ENCODE peak calls at places on chromosome 5, in four cellular contexts. One of them, this sample, is unnamed. For H3K27me3, the result is how much of the 10 kb centered on the place peaks cover.

GRCh38 chr5:157558089-157558595 is 17.4 kb downstream of the ADAM19 start:
- DNase-seq in neuronal stem cell: no peak
- DNase-seq in neural progenitor cell: no peak
- DNase-seq in SK-N-SH: no peak
- DNase-seq in this sample: no peak

GRCh38 chr5:52988335-52989024 is 672 bp upstream of the ITGA2 start:
- DNase-seq in neural progenitor cell: no peak
- DNase-seq in neuronal stem cell: no peak
- DNase-seq in SK-N-SH: peak
- DNase-seq in this sample: no peak

GRCh38 chr5:99037668-99038067 is 108.9 kb upstream of the CHD1 start:
- DNase-seq in neuronal stem cell: no peak
- DNase-seq in neural progenitor cell: no peak
- DNase-seq in SK-N-SH: no peak
- DNase-seq in this sample: peak

GRCh38 chr5:72015103-72015548 is 92.1 kb upstream of the MAP1B start:
- DNase-seq in neural progenitor cell: no peak
- DNase-seq in SK-N-SH: peak
- DNase-seq in neuronal stem cell: no peak
- DNase-seq in this sample: no peak

GRCh38 chr5:16542275-16542674 is 74.5 kb downstream of the RETREG1 start:
- DNase-seq in neural progenitor cell: no peak
- DNase-seq in neuronal stem cell: no peak
- DNase-seq in SK-N-SH: no peak
- DNase-seq in this sample: no peak

GRCh38 chr5:124744170-124744911 is 2.1 kb downstream of the ZNF608 start:
- DNase-seq in SK-N-SH: no peak
- DNase-seq in neuronal stem cell: no peak
- DNase-seq in neural progenitor cell: no peak
- DNase-seq in this sample: peak

GRCh38 chr5:167639213-167639612 is 652.2 kb upstream of the WWC1 start:
- DNase-seq in neuronal stem cell: no peak
- DNase-seq in neural progenitor cell: no peak
- DNase-seq in SK-N-SH: no peak
- DNase-seq in this sample: no peak

GRCh38 chr5:38473008-38473407 is 83.4 kb downstream of the LIFR start:
- DNase-seq in SK-N-SH: no peak
- DNase-seq in neuronal stem cell: no peak
- DNase-seq in neural progenitor cell: no peak
- DNase-seq in this sample: peak

GRCh38 chr5:80745490-80745889 is 90.7 kb upstream of the DHFR start:
- DNase-seq in neural progenitor cell: no peak
- DNase-seq in neuronal stem cell: no peak
- DNase-seq in SK-N-SH: no peak
- DNase-seq in this sample: no peak

GRCh38 chr5:76733049-76733417 is 17.1 kb downstream of the F2R start:
- DNase-seq in SK-N-SH: no peak
- DNase-seq in neuronal stem cell: no peak
- DNase-seq in neural progenitor cell: no peak
- DNase-seq in this sample: no peak

GRCh38 chr5:149702953-149703646 is 27.0 kb upstream of the PPARGC1B start:
- DNase-seq in neural progenitor cell: no peak
- DNase-seq in SK-N-SH: no peak
- DNase-seq in neuronal stem cell: no peak
- DNase-seq in this sample: no peak

GRCh38 chr5:112691758-112692157 is 45.9 kb upstream of the APC start:
- DNase-seq in neural progenitor cell: peak
- DNase-seq in SK-N-SH: peak
- DNase-seq in neuronal stem cell: no peak
- DNase-seq in this sample: peak

GRCh38 chr5:102368392-102368791 is 72.3 kb upstream of the SLCO4C1 start:
- DNase-seq in neuronal stem cell: no peak
- DNase-seq in neural progenitor cell: no peak
- DNase-seq in SK-N-SH: no peak
- DNase-seq in this sample: no peak

GRCh38 chr5:167652690-167653089 is 638.8 kb upstream of the WWC1 start:
- DNase-seq in SK-N-SH: no peak
- DNase-seq in neuronal stem cell: no peak
- DNase-seq in neural progenitor cell: no peak
- DNase-seq in this sample: no peak

GRCh38 chr5:105146867-105147266 is 1584.3 kb upstream of the NUDT12 start:
- DNase-seq in neural progenitor cell: no peak
- DNase-seq in neuronal stem cell: no peak
- DNase-seq in SK-N-SH: no peak
- DNase-seq in this sample: no peak

GRCh38 chr5:144142030-144142825 is 28.2 kb downstream of the YIPF5 start:
- DNase-seq in neural progenitor cell: peak
- DNase-seq in SK-N-SH: peak
- DNase-seq in neuronal stem cell: no peak
- DNase-seq in this sample: peak

GRCh38 chr5:80754900-80755299 is 100.1 kb upstream of the DHFR start:
- DNase-seq in neuronal stem cell: peak
- DNase-seq in SK-N-SH: no peak
- DNase-seq in neural progenitor cell: peak
- DNase-seq in this sample: no peak

GRCh38 chr5:108727154-108727638 is 20.5 kb upstream of the FER start:
- DNase-seq in SK-N-SH: no peak
- DNase-seq in neuronal stem cell: no peak
- DNase-seq in neural progenitor cell: peak
- DNase-seq in this sample: no peak

GRCh38 chr5:52603742-52604141 is 184.0 kb upstream of the ITGA1 start:
- DNase-seq in neuronal stem cell: no peak
- DNase-seq in neural progenitor cell: no peak
- DNase-seq in SK-N-SH: no peak
- DNase-seq in this sample: no peak

GRCh38 chr5:59296317-59297264 is 596.9 kb downstream of the PDE4D start:
- DNase-seq in SK-N-SH: no peak
- DNase-seq in neuronal stem cell: no peak
- DNase-seq in neural progenitor cell: no peak
- DNase-seq in this sample: no peak

GRCh38 chr5:142544946-142545652 is 140.8 kb downstream of the FGF1 start:
- DNase-seq in neural progenitor cell: no peak
- DNase-seq in neuronal stem cell: no peak
- DNase-seq in SK-N-SH: no peak
- DNase-seq in this sample: no peak

GRCh38 chr5:671459-672328 is 21.5 kb downstream of the TPPP start:
- DNase-seq in neural progenitor cell: peak
- DNase-seq in SK-N-SH: peak
- DNase-seq in neuronal stem cell: peak
- DNase-seq in this sample: peak

GRCh38 chr5:125058185-125058826 is 311.9 kb upstream of the ZNF608 start:
- DNase-seq in neural progenitor cell: peak
- DNase-seq in neuronal stem cell: no peak
- DNase-seq in SK-N-SH: peak
- DNase-seq in this sample: no peak

GRCh38 chr5:92444888-92445287 is 1061.8 kb upstream of the ARRDC3 start:
- DNase-seq in SK-N-SH: no peak
- DNase-seq in neuronal stem cell: no peak
- DNase-seq in neural progenitor cell: no peak
- DNase-seq in this sample: no peak

DNA sequence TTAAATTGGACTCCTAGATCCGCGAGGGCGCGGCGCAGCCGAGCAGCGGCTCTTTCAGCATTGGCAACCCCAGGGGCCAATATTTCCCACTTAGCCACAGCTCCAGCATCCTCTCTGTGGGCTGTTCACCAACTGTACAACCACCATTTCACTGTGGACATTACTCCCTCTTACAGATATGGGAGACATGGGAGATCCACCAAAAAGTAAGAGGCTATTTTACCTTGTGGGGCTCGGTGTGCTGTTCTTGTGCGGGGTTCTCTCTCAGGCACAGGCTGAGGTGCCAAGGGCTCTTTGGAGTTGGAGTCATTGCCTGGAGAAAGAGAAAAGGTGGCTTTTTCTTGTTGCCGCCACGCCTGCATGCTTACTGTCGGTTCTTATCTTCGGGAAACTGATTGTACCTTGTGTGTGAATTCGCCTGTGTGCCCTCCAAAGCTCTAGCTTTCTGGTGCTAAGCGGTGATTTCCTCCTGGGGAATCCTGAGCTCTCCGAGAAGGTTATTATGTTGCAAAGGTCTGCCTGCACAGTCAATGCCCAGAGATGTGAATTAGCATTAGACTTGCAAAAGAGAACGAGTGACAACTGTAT is 340 bp downstream of the ISL1 start:
- DNase-seq in neuronal stem cell: peak
- DNase-seq in neural progenitor cell: peak
- DNase-seq in SK-N-SH: peak
- DNase-seq in this sample: peak
- H3K27me3 ChIP-seq in neuronal stem cell: half or more
- H3K27me3 ChIP-seq in neural progenitor cell: half or more
- H3K27me3 ChIP-seq in SK-N-SH: under half
- H3K27me3 ChIP-seq in this sample: half or more

GRCh38 chr5:15476977-15477376 is 23.0 kb upstream of the FBXL7 start:
- DNase-seq in neural progenitor cell: no peak
- DNase-seq in SK-N-SH: no peak
- DNase-seq in neuronal stem cell: no peak
- DNase-seq in this sample: no peak
- H3K9ac ChIP-seq in neural progenitor cell: no peak
- H3K9ac ChIP-seq in SK-N-SH: no peak
- H3K9ac ChIP-seq in neuronal stem cell: no peak
- H3K9ac ChIP-seq in this sample: no peak

DNA sequence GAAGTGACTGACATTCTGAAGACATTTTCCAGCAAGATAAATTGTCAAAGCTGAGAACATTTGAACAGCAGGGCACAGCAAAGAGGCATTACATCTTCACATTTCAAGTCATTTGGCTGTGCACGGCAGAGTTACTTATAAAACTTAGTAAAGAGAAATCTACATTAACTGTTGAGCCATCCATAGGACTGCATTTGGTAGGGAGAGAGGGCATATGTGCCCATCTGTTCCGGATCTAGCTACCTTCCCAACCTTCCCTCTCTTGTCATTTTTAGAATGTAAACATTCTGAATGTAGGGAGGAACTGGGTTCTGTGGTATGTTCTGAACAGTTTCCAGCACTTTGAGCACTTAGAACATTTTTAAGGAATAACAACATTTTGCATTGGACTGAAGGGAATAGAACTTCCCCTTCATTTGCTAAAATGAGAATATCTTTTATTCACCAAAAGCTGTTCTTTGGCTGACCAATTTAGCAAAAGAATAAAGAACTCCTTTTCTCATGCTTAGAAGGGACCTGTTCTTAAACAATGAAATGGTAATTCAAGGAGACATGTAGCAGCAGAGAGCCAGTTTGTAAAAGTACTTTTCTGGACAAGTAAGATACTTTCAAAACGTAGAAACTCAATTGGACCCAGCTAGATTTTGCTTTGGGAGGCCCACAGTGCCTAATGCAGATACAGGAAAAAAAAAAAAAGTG is 104.4 kb downstream of the CETN3 start:
- DNase-seq in neural progenitor cell: no peak
- DNase-seq in SK-N-SH: no peak
- DNase-seq in neuronal stem cell: no peak
- DNase-seq in this sample: no peak
- H3K27me3 ChIP-seq in neural progenitor cell: under half
- H3K27me3 ChIP-seq in SK-N-SH: under half
- H3K27me3 ChIP-seq in neuronal stem cell: under half
- H3K27me3 ChIP-seq in this sample: under half

DNA sequence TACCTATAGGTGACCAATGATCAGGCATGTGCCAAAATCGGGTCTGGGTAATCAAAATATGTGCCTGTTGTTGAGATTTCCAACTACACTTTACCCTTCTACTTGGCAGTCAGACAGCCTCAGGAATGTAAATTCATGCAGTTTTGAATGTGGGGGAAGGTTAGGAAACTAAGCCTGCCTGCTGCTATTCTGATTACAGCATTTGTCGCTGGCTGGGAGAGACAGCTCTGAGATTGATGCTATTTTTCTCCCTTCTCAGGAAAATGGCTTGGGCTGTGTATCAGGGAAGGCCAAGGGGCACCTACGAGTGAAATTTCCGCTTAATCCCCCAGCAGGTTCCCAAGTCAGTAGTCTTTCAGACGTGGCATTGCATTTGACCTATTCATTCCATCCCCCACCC is 3.6 kb upstream of the RGS7BP start:
- DNase-seq in neural progenitor cell: no peak
- DNase-seq in neuronal stem cell: no peak
- DNase-seq in SK-N-SH: no peak
- DNase-seq in this sample: peak
- H3K9ac ChIP-seq in neural progenitor cell: no peak
- H3K9ac ChIP-seq in neuronal stem cell: no peak
- H3K9ac ChIP-seq in SK-N-SH: no peak
- H3K9ac ChIP-seq in this sample: no peak